ENCODE peak calls at places on chromosomes 13 and 19, in six cellular contexts. V, O, D, R, B and C are unnamed samples.

GRCh38 chr19:10270180-10270615 is 722 bp upstream of the ICAM1 start:
- DNase-seq in O (no peak), B (peak; percentile 69), R (no peak), V (no peak), D (no peak), C (no peak)

GRCh38 chr13:60396008-60396782 is 825 bp upstream of the TDRD3 start:
- DNase-seq in V (peak; percentile 69), O (peak; percentile 85), R (peak; percentile 73), D (peak; percentile 83), B (peak; percentile 90), C (peak; percentile 93)

GRCh38 chr19:4638828-4639530 is at the start of gene TNFAIP8L1:
- DNase-seq in B (peak; percentile 96), V (peak; percentile 92), R (peak; percentile 81), D (peak; percentile 89), O (peak; percentile 99), C (peak; percentile 94)

GRCh38 chr13:112225429-112226090 is 150.6 kb upstream of the SPACA7 start:
- DNase-seq in R (no peak), O (no peak), D (no peak), V (no peak), B (no peak), C (no peak)

GRCh38 chr13:96093296-96094006 is 3.5 kb downstream of the HS6ST3 start:
- DNase-seq in B (no peak), V (no peak), R (no peak), O (no peak), D (no peak), C (peak; percentile 42)

GRCh38 chr13:112165712-112166111 is 98.8 kb downstream of the SOX1 start:
- DNase-seq in R (no peak), O (no peak), D (no peak), V (no peak), B (no peak), C (no peak)

GRCh38 chr19:43540381-43540780 is 7.4 kb downstream of the ZNF575 start:
- DNase-seq in D (no peak), B (no peak), V (no peak), O (no peak), R (no peak), C (no peak)

GRCh38 chr19:32063601-32064000 is 281.8 kb upstream of the ZNF507 start:
- DNase-seq in B (no peak), R (no peak), O (no peak), D (no peak), V (no peak), C (no peak)

GRCh38 chr19:14432817-14433453 is at the start of gene PKN1:
- DNase-seq in O (peak; percentile 72), D (no peak), R (no peak), V (peak; percentile 35), B (peak; percentile 78), C (peak; percentile 21)

GRCh38 chr13:50275392-50276063 is 260.3 kb downstream of the KCNRG start:
- DNase-seq in D (peak; percentile 54), O (no peak), B (no peak), V (no peak), R (no peak), C (no peak)

GRCh38 chr13:47114030-47114429 is 217.2 kb upstream of the HTR2A start:
- DNase-seq in V (no peak), D (no peak), R (no peak), O (no peak), B (no peak), C (no peak)

GRCh38 chr13:109778102-109778542 is 8.3 kb downstream of the IRS2 start:
- DNase-seq in V (no peak), R (no peak), O (no peak), D (no peak), B (peak; percentile 18), C (peak; percentile 35)

GRCh38 chr13:60318186-60318585 is 78.8 kb upstream of the TDRD3 start:
- DNase-seq in V (no peak), D (no peak), B (no peak), R (no peak), O (no peak), C (no peak)

GRCh38 chr19:46115396-46116109 is 8.9 kb downstream of the IGFL3 start:
- DNase-seq in O (no peak), B (no peak), D (no peak), R (no peak), V (peak; percentile 70), C (no peak)

GRCh38 chr13:48412881-48413351 is at the start of gene LPAR6:
- DNase-seq in O (no peak), D (peak; percentile 95), B (no peak), V (no peak), R (no peak), C (peak; percentile 88)

GRCh38 chr13:66036024-66036614 is 1194.0 kb downstream of the PCDH9 start:
- DNase-seq in V (no peak), O (no peak), D (no peak), R (no peak), B (peak; percentile 23), C (peak; percentile 4)

GRCh38 chr13:41352935-41353801 is 42.1 kb downstream of the NAA16 start:
- DNase-seq in V (peak; percentile 20), R (no peak), O (no peak), D (peak; percentile 35), B (peak; percentile 32), C (peak; percentile 87)

GRCh38 chr19:42466521-42467436 is 24.0 kb upstream of the CXCL17 start:
- DNase-seq in V (no peak), B (no peak), D (no peak), O (no peak), R (no peak), C (no peak)

GRCh38 chr13:110869805-110870706 is 44.8 kb downstream of the ANKRD10 start:
- DNase-seq in R (no peak), O (peak; percentile 49), D (peak; percentile 89), B (peak; percentile 93), V (peak; percentile 90), C (peak; percentile 99)

DNA sequence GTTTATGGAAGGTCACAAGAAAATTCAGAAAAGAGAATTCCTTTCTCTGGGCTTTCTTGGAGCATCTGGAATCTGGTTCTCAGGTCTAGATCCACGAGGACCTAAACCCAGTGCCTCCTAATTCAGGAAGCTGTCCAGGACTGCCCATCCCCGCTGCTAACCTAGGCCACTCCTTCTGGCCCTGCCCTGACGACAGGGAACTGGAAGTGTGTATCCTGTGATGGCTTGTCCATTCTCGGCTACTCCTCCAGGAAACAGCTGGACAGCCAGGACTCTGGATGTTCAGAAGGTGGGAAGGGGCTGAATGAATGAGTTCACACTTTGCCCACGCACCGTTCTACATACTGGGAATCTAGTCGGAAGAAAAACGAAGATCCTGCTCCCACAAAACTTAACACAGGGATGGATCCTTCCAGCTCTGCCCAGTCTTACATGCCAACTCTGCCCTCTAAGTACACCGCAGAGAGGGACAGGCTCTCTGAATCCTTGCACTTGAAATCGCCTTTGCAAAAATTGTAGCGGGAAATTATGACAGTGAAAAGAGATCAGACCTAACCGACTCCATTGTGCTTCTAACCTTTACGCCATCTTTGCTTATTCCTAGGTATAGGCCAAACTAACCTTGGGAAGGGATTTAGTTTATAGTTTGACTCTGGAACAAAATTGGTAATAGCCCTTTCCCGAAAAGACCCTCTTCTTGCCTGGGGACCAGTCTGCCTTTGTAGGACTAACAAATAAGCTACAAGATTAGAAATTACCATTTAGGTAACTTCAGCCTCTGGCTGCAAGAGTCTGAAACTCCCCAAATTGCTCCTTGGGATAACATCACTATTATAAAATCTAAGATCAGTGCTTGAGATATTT is 1.8 kb downstream of the LSM4 start:
- DNase-seq in R (no peak), D (no peak), B (no peak), V (no peak), O (no peak), C (peak; percentile 39)
- TF ChIP-seq MAX in R (no peak), D (no peak), B (no peak), V (no peak), O (no peak), C (no peak)

GRCh38 chr19:341386-342127 is 3.0 kb downstream of the MIER2 start:
- DNase-seq in V (no peak), D (peak; percentile 33), R (no peak), B (no peak), O (no peak), C (no peak)

GRCh38 chr19:336067-336614 is 8.5 kb downstream of the MIER2 start:
- DNase-seq in O (no peak), V (no peak), D (no peak), R (no peak), B (no peak), C (no peak)

GRCh38 chr19:342128-342455 is 2.5 kb downstream of the MIER2 start:
- DNase-seq in R (no peak), O (no peak), B (no peak), V (no peak), D (no peak), C (no peak)

GRCh38 chr19:340620-341385 is 3.8 kb downstream of the MIER2 start:
- DNase-seq in V (no peak), D (no peak), O (no peak), B (no peak), R (no peak), C (no peak)

DNA sequence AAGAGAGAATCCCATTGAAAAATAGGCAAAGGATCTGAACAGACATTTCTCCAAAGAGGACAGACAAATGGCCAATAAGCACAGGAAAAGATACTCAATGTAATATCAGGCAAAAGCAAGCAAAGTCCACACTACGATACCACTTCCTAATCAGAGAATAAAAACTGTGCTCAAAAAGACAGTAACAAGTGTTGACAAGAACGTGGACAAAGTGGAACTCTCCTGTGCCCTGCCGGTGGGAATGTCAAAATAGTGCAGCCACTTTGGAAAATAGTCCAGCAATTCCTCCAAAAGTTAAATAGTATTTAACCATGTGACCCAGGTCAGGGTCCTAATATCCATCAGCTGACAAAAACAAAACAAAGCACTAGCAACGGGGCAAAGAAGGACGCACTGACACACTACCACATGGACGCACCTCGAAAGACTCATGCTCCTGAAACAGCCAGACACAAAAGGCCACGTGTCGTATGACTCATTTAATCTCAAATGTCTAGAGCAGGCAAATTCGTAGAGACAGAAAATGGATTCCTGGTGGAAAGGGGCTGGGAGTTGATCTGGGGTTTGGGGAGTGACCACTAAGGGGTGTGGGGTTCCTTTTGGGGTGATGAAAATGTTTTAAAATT is 5.2 kb downstream of the MIER2 start:
- DNase-seq in B (peak; percentile 45), D (no peak), R (no peak), O (no peak), V (no peak), C (no peak)
- TF ChIP-seq MAX in B (peak; percentile 83), D (no peak), R (no peak), O (no peak), V (no peak), C (peak; percentile 73)

DNA sequence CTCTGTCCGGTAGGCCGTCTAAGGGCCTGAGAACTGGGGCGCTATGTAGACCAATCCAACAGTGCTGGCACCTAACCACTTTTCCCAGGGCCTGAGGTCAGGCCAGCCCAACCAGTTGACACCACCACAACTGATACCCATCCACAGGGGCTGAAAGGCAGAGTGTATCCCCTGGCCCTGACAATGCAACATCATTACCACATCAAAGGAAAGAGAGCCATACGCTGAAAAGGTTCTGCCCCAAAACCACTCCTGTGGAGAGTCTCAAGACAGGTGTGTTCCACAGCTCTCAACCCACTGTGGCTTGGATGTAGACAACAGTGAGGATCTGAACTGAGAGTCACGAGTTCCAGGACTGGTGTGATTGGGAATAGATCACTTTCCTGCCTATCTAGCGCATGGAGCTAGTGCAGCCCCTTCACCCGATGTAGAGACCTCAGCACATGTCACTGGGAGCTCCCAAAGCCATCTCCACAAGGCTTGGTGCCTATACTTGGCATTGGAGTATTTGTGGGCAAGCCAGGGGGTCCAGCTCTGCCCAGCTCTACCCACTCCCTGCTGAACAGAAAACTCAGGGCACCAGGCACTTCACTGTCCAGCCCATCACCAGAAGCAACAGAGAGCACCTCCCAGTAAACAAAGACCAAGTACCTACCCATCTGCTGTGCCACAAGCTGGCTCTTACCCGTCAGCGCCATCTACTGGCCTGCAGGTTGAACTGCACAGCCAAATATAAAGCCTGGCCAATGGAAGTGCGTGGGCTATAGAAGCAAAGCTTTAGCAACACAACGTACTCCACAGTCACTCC is 579.5 kb downstream of the UQCRFS1 start:
- DNase-seq in R (peak; percentile 39), D (no peak), B (peak; percentile 83), O (peak; percentile 73), V (no peak), C (no peak)
- TF ChIP-seq MAX in R (no peak), D (no peak), B (no peak), O (no peak), V (no peak), C (no peak)

GRCh38 chr19:52603558-52604207 is 33.6 kb downstream of the ZNF701 start:
- DNase-seq in R (no peak), D (no peak), V (no peak), O (no peak), B (no peak), C (no peak)
- TF ChIP-seq MAX in R (no peak), D (no peak), V (no peak), O (no peak), B (no peak), C (no peak)